ENCODE peak calls at places on chromosome 13, in seven cellular contexts. K is Calu3, C is sigmoid colon, Q is tibial nerve, V is HCT116, I is lower lobe of right lung, Y is upper lobe of right lung. J is an unnamed sample.

GRCh38 chr13:48532146-48532472 is 771 bp downstream of the RCBTB2 start:
- DNase-seq in K (no peak), C (no peak), Q (peak), V (no peak), I (no peak), Y (no peak), J (no peak)

GRCh38 chr13:101341464-101341863 is 74.8 kb downstream of the NALCN start:
- DNase-seq in K (no peak), C (no peak), Q (no peak), V (no peak), I (no peak), Y (no peak), J (no peak)

GRCh38 chr13:20772401-20773131 is 1.2 kb downstream of the EEF1AKMT1 start:
- DNase-seq in K (no peak), C (no peak), Q (no peak), V (no peak), I (no peak), Y (no peak), J (no peak)

GRCh38 chr13:27508802-27509201 is 58.4 kb upstream of the MTIF3 start:
- DNase-seq in K (no peak), C (no peak), Q (no peak), V (no peak), I (no peak), Y (no peak), J (no peak)

GRCh38 chr13:51643882-51644281 is 59.6 kb downstream of the WDFY2 start:
- DNase-seq in K (no peak), C (no peak), Q (no peak), V (peak), I (no peak), Y (no peak), J (no peak)

GRCh38 chr13:59771272-59771671 is 392.5 kb downstream of the DIAPH3 start:
- DNase-seq in K (no peak), C (no peak), Q (no peak), V (no peak), I (no peak), Y (no peak), J (no peak)

GRCh38 chr13:21051675-21052074 is 9.7 kb downstream of the LATS2 start:
- DNase-seq in K (no peak), C (no peak), Q (no peak), V (no peak), I (no peak), Y (no peak), J (no peak)

GRCh38 chr13:71831716-71832115 is 35.3 kb downstream of the DACH1 start:
- DNase-seq in K (no peak), C (no peak), Q (no peak), V (no peak), I (no peak), Y (no peak), J (no peak)

GRCh38 chr13:60164490-60164889 is 762 bp upstream of the DIAPH3 start:
- DNase-seq in K (no peak), C (no peak), Q (no peak), V (no peak), I (no peak), Y (no peak), J (no peak)

GRCh38 chr13:95485518-95486144 is 66.9 kb upstream of the CLDN10 start:
- DNase-seq in K (no peak), C (no peak), Q (no peak), V (no peak), I (no peak), Y (no peak), J (no peak)

GRCh38 chr13:41909524-41909923 is 51.4 kb downstream of the VWA8 start:
- DNase-seq in K (no peak), C (no peak), Q (no peak), V (no peak), I (no peak), Y (no peak), J (no peak)

GRCh38 chr13:93169980-93170379 is 56.6 kb upstream of the GPC6 start:
- DNase-seq in K (no peak), C (no peak), Q (no peak), V (no peak), I (no peak), Y (no peak), J (no peak)

DNA sequence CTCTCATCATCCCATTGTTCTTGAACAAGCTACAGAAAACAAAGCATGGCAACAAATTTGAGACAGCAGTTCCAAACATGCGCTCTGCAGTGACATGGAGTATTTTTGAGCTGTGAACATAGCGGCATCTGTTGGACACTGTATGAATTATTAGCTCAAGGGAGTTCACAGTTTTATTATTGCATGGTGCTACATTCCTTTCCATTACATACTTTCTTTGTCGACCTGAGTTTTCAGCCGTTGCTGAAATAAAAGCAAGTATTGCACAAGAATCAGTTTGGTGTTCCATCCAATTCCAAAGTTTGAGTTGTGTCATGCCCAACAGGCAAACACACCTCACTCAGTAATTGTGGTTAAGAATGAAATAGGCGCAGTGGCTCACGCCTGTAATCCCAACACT is 30.1 kb upstream of the METTL21C start:
- DNase-seq in K (peak), C (no peak), Q (no peak), V (no peak), I (no peak), Y (no peak), J (no peak)
- TF ChIP-seq CTCF in K (no peak), C (no peak), Q (no peak), V (peak), I (peak), Y (peak), J (no peak)

GRCh38 chr13:110645750-110646149 is 30.4 kb downstream of the NAXD start:
- DNase-seq in K (no peak), C (no peak), Q (no peak), V (no peak), I (no peak), Y (no peak), J (no peak)
- TF ChIP-seq CTCF in K (no peak), C (no peak), Q (no peak), V (no peak), I (no peak), Y (no peak), J (no peak)

DNA sequence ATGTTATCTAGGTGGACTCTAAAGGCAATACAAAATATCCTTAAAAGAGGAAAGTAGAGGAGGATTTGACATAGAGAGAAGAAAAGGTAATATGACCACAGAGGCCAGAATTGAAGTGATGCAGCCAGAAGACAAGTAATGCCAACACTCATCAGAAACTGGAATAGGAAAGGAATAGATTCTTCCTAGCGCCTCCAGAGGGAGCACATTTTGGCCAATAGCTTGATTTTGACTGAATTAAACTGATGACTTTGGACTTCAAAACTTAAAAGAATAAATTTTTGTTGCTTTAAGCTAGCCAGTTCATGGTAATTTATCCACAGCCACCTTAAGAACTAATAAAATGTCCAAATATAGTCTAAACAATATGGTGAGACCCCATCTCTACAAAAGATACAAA is 1921.9 kb downstream of the OLFM4 start:
- DNase-seq in K (no peak), C (no peak), Q (no peak), V (no peak), I (no peak), Y (no peak), J (no peak)
- TF ChIP-seq CTCF in K (no peak), C (no peak), Q (no peak), V (no peak), I (no peak), Y (no peak), J (no peak)

DNA sequence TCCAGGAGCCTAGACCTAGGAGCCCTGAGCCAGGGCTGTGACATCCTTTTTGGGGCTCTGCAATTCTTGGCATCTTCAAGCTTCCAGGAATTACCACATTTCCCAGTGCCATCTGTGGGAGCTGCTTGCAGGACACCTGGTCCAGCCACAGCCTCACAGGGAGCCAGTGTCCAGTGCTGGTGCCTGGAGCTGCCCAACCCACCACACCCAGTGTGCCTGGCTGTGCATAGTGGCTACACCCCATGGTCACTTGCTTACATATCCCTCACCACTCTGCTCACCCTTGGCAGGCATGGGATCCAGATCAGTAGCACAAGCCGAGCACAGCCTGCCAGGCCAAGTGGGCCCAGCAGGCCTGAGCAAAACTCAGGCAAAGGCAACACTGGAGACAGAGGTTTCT is 2151.4 kb upstream of the PCDH20 start:
- DNase-seq in K (no peak), C (no peak), Q (no peak), V (no peak), I (no peak), Y (no peak), J (no peak)
- TF ChIP-seq CTCF in K (no peak), C (no peak), Q (no peak), V (no peak), I (no peak), Y (no peak), J (no peak)

GRCh38 chr13:44437356-44438233 is 64.0 kb downstream of the SERP2 start:
- DNase-seq in K (no peak), C (no peak), Q (no peak), V (no peak), I (no peak), Y (no peak), J (no peak)
- TF ChIP-seq CTCF in K (no peak), C (peak), Q (peak), V (peak), I (peak), Y (peak), J (peak)

GRCh38 chr13:113350938-113351335 is 13.0 kb downstream of the GRTP1 start:
- DNase-seq in K (no peak), C (no peak), Q (no peak), V (no peak), I (peak), Y (no peak), J (no peak)
- TF ChIP-seq CTCF in K (no peak), C (no peak), Q (no peak), V (no peak), I (no peak), Y (no peak), J (no peak)

GRCh38 chr13:78586706-78587105 is 16.6 kb downstream of the POU4F1 start:
- DNase-seq in K (no peak), C (no peak), Q (no peak), V (no peak), I (no peak), Y (no peak), J (no peak)
- TF ChIP-seq CTCF in K (no peak), C (no peak), Q (no peak), V (peak), I (no peak), Y (no peak), J (peak)

DNA sequence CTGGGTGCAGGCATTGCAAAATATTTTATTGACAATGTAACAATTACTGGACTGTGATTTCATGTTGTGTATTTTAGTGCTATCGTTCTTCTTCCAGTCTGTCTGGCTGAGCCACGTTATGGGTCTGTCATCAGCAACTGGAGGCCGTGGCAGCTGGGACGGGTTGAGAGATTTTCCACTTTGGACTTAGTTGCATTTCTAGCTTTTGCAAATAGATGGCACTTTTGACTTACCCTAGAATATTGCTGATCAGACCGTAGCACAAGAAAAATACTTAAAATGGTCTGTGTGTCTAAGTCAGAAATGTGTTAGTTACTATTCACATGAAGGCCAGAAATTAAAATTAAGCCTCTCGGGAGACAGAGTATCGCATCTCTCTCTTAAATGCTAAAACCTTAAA is 211.1 kb downstream of the TEX29 start:
- DNase-seq in K (no peak), C (no peak), Q (no peak), V (peak), I (no peak), Y (no peak), J (no peak)
- TF ChIP-seq CTCF in K (no peak), C (no peak), Q (no peak), V (peak), I (no peak), Y (peak), J (no peak)

GRCh38 chr13:79736356-79736755 is 255.4 kb downstream of the NDFIP2 start:
- DNase-seq in K (no peak), C (no peak), Q (no peak), V (no peak), I (no peak), Y (no peak), J (no peak)
- TF ChIP-seq CTCF in K (no peak), C (no peak), Q (no peak), V (no peak), I (no peak), Y (no peak), J (no peak)

J was measured in CD14-positive monocyte.